ENCODE peak calls at places on chromosomes 1 and 21, in seven cellular contexts. M is cardiac muscle cell; A is fibroblast of mammary gland; W is left lung; R is tibial artery; C is Jurkat, Clone E6-1; B is HAP-1. F is an unnamed sample.
A peak's percentile ranks its signal among the peaks of the same experiment; 100 is the strongest.

GRCh38 chr1:37306461-37306860 is 167.9 kb upstream of the ZC3H12A start:
- DNase-seq in B (no peak), C (no peak), A (peak; percentile 1), W (no peak), M (no peak), R (no peak), F (no peak)

GRCh38 chr1:205248793-205249601 is 21.3 kb downstream of the TMCC2 start:
- DNase-seq in B (no peak), R (peak; percentile 79), M (peak; percentile 62), W (no peak), A (no peak), C (no peak), F (no peak)

GRCh38 chr1:96253281-96254035 is 468.1 kb upstream of the PTBP2 start:
- DNase-seq in C (no peak), M (no peak), W (no peak), R (no peak), A (peak; percentile 83), B (no peak), F (no peak)

GRCh38 chr1:241266121-241266520 is 90.9 kb downstream of the RGS7 start:
- DNase-seq in B (no peak), W (no peak), M (no peak), R (no peak), A (peak; percentile 11), C (no peak), F (no peak)

GRCh38 chr1:15341228-15341627 is 68.5 kb upstream of the EFHD2 start:
- DNase-seq in C (no peak), M (no peak), W (no peak), A (no peak), R (no peak), B (no peak), F (no peak)

GRCh38 chr1:205780335-205780734 is 5.1 kb upstream of the RAB29 start:
- DNase-seq in W (no peak), B (no peak), C (no peak), R (no peak), A (no peak), M (no peak), F (no peak)

GRCh38 chr1:41023279-41023990 is 1.9 kb upstream of the SLFNL1 start:
- DNase-seq in B (no peak), M (no peak), W (no peak), R (no peak), A (no peak), C (no peak), F (no peak)

GRCh38 chr1:8203056-8203455 is 114.9 kb upstream of the SLC45A1 start:
- DNase-seq in B (no peak), C (no peak), R (no peak), A (peak; percentile 36), W (no peak), M (no peak), F (no peak)

GRCh38 chr1:9715536-9716226 is 64.2 kb downstream of the PIK3CD start:
- DNase-seq in W (peak; percentile 72), R (no peak), A (no peak), C (no peak), B (no peak), M (no peak), F (no peak)

GRCh38 chr21:16454371-16454770 is 724.6 kb downstream of the USP25 start:
- DNase-seq in W (no peak), B (peak; percentile 21), M (no peak), A (peak; percentile 37), C (no peak), R (no peak), F (no peak)

GRCh38 chr1:185440877-185441276 is 123.8 kb upstream of the IVNS1ABP start:
- DNase-seq in B (no peak), W (no peak), R (no peak), M (peak; percentile 14), C (no peak), A (no peak), F (no peak)

GRCh38 chr1:28278763-28279162 is 19.4 kb downstream of the SESN2 start:
- DNase-seq in B (no peak), W (no peak), C (no peak), R (no peak), M (no peak), A (no peak), F (no peak)

GRCh38 chr1:50251592-50252165 is 143.0 kb downstream of the ELAVL4 start:
- DNase-seq in R (no peak), A (no peak), B (no peak), M (no peak), C (no peak), W (no peak), F (no peak)
- H3K4me3 ChIP-seq in R (no peak overlapping the region), A (no peak overlapping the region), B (no peak overlapping the region), M (no peak overlapping the region), C (no peak overlapping the region), W (no peak overlapping the region), F (no peak overlapping the region)

DNA sequence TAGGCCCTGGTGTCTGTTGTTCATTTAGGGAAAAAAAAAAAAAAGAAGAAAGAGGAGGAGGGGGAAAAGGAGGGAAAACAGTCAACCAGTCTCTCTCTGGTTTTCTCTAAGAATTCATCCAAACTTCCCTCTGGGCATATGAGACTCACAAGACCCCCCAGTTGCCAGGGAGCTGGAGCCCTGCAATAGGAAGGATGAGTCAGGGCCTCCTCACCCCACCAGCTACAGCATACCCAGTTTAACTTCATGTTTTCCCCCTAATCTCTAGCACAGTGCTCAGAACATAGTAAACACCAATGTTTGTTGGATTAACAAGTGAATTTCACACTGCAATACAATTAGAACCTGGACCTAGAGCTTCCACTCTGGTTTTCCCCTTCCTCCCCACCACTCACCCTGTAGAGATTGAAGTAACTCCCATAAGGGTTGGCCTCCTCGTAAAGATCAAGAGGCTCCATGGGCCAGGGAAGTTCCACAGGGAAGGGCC is 7.8 kb downstream of the F11R start:
- DNase-seq in R (no peak), A (no peak), W (no peak), B (no peak), M (no peak), C (no peak), F (no peak)
- H3K4me3 ChIP-seq in R (no peak overlapping the region), A (no peak overlapping the region), W (peak overlapping the region; percentile 25), B (no peak overlapping the region), M (no peak overlapping the region), C (peak overlapping the region; percentile 37), F (no peak overlapping the region)

GRCh38 chr21:38861989-38862683 is 56.4 kb downstream of the ETS2 start:
- DNase-seq in R (no peak), M (no peak), C (peak; percentile 88), W (no peak), A (no peak), B (no peak), F (no peak)
- H3K4me3 ChIP-seq in R (no peak overlapping the region), M (no peak overlapping the region), C (peak overlapping the region; percentile 10), W (no peak overlapping the region), A (no peak overlapping the region), B (no peak overlapping the region), F (no peak overlapping the region)

DNA sequence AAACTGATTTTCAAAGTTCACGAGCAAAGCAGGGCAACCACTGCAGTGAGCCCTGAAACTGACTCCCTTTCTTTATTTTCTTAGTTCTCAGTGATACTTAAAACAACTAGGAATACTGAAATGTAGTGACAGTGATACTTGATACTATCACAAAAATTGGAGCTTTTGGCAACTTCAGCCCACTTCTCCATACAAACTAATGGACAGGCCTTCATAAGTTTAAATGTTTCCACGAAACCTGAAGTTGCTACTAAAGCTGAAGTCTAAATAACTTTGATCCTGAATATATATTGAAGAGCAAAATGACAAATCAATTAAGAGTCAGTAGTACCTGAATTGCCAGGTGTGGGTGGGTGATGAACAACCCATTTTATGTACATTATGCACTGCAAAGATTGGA is 10.0 kb downstream of the NR5A2 start:
- DNase-seq in A (no peak), C (no peak), M (no peak), R (no peak), W (no peak), B (no peak), F (no peak)
- H3K4me3 ChIP-seq in A (no peak overlapping the region), C (no peak overlapping the region), M (no peak overlapping the region), R (no peak overlapping the region), W (no peak overlapping the region), B (no peak overlapping the region), F (no peak overlapping the region)

F was measured in lower leg skin.